ENCODE peak calls at places on chromosomes 11 and 22, in seven cellular contexts. N is choroid plexus epithelial cell, O is psoas muscle, Y is SK-N-SH, A is A549, L is epithelial cell of esophagus, X is glutamatergic neuron. U is an unnamed sample.

GRCh38 chr22:39650996-39651782 is 80.6 kb downstream of the CACNA1I start:
- DNase-seq in N (peak), Y (no peak), O (peak), X (no peak), L (no peak), A (no peak), U (no peak)

GRCh38 chr22:26828311-26828710 is 170.9 kb downstream of the MIAT start:
- DNase-seq in O (no peak), L (peak), N (no peak), Y (no peak), X (no peak), A (no peak), U (no peak)

GRCh38 chr22:42347281-42347824 is 76.9 kb upstream of the TCF20 start:
- DNase-seq in O (no peak), X (peak), A (no peak), L (no peak), Y (peak), N (no peak), U (no peak)

GRCh38 chr11:121767433-121767832 is 314.7 kb upstream of the SORL1-AS1 start:
- DNase-seq in L (peak), X (no peak), A (no peak), N (no peak), O (no peak), Y (no peak), U (no peak)

GRCh38 chr11:8006349-8006977 is 19.3 kb downstream of the EIF3F start:
- DNase-seq in O (no peak), N (peak), L (peak), A (peak), Y (peak), X (peak), U (no peak)

GRCh38 chr22:49260681-49261580 is 566.7 kb downstream of the BRD1 start:
- DNase-seq in Y (no peak), X (no peak), L (no peak), N (no peak), O (no peak), A (no peak), U (no peak)

GRCh38 chr11:120929664-120930154 is 94.2 kb upstream of the TBCEL start:
- DNase-seq in N (peak), O (no peak), X (peak), Y (peak), A (peak), L (peak), U (no peak)

GRCh38 chr22:26466196-26466595 is 17.4 kb downstream of the HPS4 start:
- DNase-seq in O (no peak), Y (no peak), A (no peak), L (no peak), N (no peak), X (no peak), U (no peak)

GRCh38 chr22:49751318-49751967 is 76.2 kb downstream of the BRD1 start:
- DNase-seq in Y (peak), A (no peak), L (no peak), X (no peak), O (no peak), N (no peak), U (no peak)

GRCh38 chr11:5138256-5138655 is at the start of gene OR52A5:
- DNase-seq in N (no peak), Y (no peak), L (no peak), X (no peak), A (no peak), O (no peak), U (no peak)

GRCh38 chr11:11779975-11780374 is 61.8 kb upstream of the USP47 start:
- DNase-seq in Y (no peak), N (no peak), X (no peak), L (no peak), O (no peak), A (no peak), U (no peak)

GRCh38 chr11:111748035-111748804 is 18.0 kb downstream of the PPP2R1B start:
- DNase-seq in A (no peak), N (no peak), L (no peak), O (no peak), Y (no peak), X (peak), U (no peak)

GRCh38 chr22:43922123-43922522 is 1.5 kb upstream of the PNPLA3 start:
- DNase-seq in O (no peak), Y (no peak), X (no peak), L (no peak), N (no peak), A (no peak), U (no peak)
- TF ChIP-seq CTCF in O (no peak), Y (peak), X (no peak), L (no peak), N (peak), A (no peak), U (no peak)

GRCh38 chr11:75150079-75150478 is 828 bp upstream of the SLCO2B1 start:
- DNase-seq in O (no peak), L (no peak), X (no peak), A (no peak), Y (no peak), N (no peak), U (no peak)

GRCh38 chr11:75147875-75148263 is 3.0 kb upstream of the SLCO2B1 start:
- DNase-seq in A (no peak), X (no peak), N (no peak), Y (no peak), O (peak), L (no peak), U (no peak)

GRCh38 chr11:75146711-75147110 is 4.2 kb upstream of the SLCO2B1 start:
- DNase-seq in N (no peak), Y (no peak), O (no peak), L (no peak), X (no peak), A (no peak), U (no peak)

GRCh38 chr11:75147191-75147874 is 3.6 kb upstream of the SLCO2B1 start:
- DNase-seq in Y (peak), N (no peak), O (no peak), L (no peak), A (no peak), X (no peak), U (no peak)

GRCh38 chr11:75148436-75148983 is 2.4 kb upstream of the SLCO2B1 start:
- DNase-seq in A (no peak), Y (no peak), L (no peak), X (no peak), N (no peak), O (no peak), U (no peak)
- TF ChIP-seq CTCF in A (no peak), Y (no peak), L (no peak), X (no peak), N (no peak), O (no peak), U (no peak)

GRCh38 chr11:68673291-68673930 is 10.9 kb upstream of the GAL start:
- DNase-seq in A (no peak), O (peak), N (peak), L (no peak), Y (no peak), X (peak), U (no peak)

GRCh38 chr11:68669301-68670090 is 14.8 kb upstream of the GAL start:
- DNase-seq in O (no peak), X (peak), A (no peak), Y (no peak), N (no peak), L (no peak), U (no peak)

GRCh38 chr11:68666854-68667253 is 17.5 kb upstream of the GAL start:
- DNase-seq in A (no peak), X (no peak), Y (peak), N (no peak), L (no peak), O (no peak), U (no peak)

GRCh38 chr11:68667511-68668253 is 16.7 kb upstream of the GAL start:
- DNase-seq in O (no peak), A (no peak), X (peak), L (no peak), N (no peak), Y (no peak), U (no peak)

DNA sequence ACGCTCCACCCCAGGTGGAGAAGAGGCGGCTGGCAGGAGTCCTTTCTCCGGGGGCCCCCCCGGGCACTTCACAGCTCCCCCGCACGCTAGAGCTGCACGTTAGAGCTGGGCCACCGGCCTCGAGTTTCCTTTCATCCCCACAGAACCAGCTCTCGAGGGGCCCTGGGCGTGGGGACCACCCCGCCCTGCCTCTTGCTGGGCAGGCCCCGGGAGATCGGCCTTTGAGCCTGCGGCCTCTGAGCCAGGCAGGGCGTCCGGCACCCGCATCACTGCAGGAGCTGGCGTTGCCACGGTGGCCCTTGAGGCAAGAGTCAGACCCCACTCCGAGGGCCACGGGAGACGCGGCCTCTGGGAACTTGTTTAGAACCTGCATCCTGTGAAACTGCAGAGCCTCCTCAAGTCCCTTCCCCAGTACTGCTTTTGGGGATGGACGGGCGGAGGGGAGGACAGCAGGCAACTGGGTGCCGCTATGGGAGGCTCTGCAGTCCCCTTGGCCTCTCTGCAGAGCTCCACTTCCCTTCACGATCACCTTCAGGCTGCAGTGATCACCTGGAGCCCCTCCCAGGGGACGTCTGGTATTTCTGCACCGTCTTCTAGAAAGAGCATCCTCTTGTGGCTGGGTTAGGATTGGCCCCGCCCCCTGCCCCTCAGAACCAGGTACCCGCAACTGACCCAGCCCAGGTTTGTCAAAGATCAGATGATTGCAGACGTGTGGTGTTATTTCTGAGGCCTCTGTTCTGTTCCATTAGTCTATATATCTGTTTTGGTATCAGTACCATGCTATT is 13.9 kb upstream of the GAL start:
- DNase-seq in O (no peak), Y (no peak), N (no peak), A (no peak), L (no peak), X (no peak), U (no peak)
- TF ChIP-seq CTCF in O (no peak), Y (no peak), N (no peak), A (no peak), L (no peak), X (no peak), U (no peak)

DNA sequence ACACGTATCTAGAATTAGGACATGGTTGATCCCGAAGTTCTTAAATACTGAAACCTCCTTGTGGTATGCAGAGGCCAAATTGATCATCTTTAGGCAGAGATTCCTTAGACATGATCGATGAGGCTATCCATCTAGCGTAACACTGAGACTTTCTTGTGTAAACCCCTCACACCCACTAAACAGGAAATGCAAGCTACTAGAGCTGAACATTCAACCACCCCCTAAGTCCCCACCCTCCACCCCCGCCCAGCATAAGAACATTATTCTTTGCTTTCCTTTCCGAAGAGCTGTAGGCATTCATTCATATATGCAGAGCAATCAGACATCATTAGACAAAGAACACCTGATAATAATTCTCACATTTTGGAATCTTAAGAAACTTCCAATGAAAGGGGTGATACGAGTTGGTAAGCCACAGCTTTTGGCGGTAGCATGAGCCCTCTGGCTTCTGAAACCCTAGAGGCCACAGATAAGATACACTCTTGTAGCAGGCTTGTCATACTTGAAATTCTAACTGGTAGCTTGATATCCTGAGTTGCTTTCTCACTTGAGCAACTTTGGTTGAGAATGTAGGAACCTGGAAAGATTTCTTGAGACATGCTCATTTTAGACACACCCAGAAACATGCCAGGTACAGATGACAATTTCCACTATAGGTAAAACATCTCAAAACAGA is 42.2 kb downstream of the FLI1 start:
- DNase-seq in L (no peak), O (no peak), Y (no peak), N (no peak), A (no peak), X (no peak), U (no peak)
- TF ChIP-seq CTCF in L (no peak), O (no peak), Y (no peak), N (no peak), A (no peak), X (no peak), U (no peak)

DNA sequence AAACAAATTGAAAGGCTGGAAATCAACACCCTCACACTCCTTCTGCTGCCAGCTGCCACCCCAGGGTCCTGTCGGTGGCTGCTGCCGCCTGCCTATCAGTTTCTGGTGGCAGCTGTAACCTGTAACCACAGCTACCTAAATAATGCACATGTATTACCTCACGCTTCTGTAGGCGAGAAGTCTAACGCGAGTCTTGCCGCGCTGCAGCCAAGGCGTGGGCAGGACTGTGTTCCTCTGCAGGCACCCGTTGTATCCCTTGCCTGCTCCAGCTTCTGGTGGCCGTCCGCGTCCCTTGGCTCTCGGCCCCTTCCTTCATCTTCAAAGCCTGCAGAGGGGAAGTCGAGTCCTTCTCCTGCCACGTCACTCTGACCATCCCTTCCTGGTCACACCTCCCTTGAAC is 44.1 kb upstream of the GCAT start:
- DNase-seq in X (no peak), Y (no peak), A (no peak), L (no peak), N (no peak), O (no peak), U (no peak)
- TF ChIP-seq CTCF in X (no peak), Y (no peak), A (no peak), L (no peak), N (no peak), O (no peak), U (no peak)

GRCh38 chr11:43810929-43811596 is 69.6 kb upstream of the ALKBH3 start:
- DNase-seq in A (no peak), O (no peak), Y (no peak), X (no peak), L (no peak), N (peak), U (no peak)
- TF ChIP-seq CTCF in A (peak), O (peak), Y (peak), X (no peak), L (peak), N (peak), U (no peak)

DNA sequence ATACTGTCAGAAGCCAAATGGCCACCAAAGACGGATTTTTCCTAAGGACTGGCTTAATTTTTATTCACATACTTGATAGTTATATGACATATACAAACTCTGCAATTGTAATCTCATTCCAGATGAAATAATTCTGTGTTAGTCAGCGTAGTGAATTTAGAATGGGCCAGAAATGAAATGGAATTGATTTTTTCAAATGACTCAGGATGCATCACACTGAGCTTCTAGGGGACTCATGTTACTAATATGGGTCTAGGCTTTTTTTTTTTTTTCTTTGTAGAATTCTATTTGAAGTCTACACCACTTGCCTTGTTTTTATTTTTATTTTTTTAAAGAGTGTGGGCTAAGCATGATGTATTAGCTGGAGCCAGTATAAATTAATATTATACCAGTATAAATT is 62.7 kb downstream of the SPECC1L start:
- DNase-seq in A (no peak), Y (no peak), N (peak), O (no peak), X (no peak), L (peak), U (no peak)
- TF ChIP-seq CTCF in A (no peak), Y (no peak), N (no peak), O (no peak), X (no peak), L (no peak), U (no peak)

DNA sequence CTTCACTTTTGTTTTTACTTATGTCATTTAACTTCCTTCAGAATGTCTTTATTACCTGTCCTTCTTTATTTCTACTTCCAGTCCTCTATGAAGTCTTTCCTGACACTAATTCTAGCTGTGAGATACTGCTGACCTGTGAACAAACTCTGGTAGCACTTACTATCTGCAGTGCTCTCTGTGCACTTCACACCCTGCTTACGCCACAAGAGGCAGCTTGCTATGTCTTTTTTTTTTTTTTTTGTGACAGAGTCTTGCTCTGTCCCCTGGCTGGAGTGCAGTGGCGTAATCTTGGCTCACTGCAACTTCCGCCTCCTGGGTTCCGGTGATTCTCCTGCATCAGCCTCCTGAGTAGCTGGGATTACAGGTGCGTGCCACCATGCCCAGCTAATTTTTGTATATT is 10.7 kb downstream of the STIM1 start:
- DNase-seq in O (peak), X (no peak), Y (no peak), L (no peak), A (no peak), N (no peak), U (no peak)
- TF ChIP-seq CTCF in O (no peak), X (no peak), Y (no peak), L (no peak), A (no peak), N (no peak), U (no peak)

DNA sequence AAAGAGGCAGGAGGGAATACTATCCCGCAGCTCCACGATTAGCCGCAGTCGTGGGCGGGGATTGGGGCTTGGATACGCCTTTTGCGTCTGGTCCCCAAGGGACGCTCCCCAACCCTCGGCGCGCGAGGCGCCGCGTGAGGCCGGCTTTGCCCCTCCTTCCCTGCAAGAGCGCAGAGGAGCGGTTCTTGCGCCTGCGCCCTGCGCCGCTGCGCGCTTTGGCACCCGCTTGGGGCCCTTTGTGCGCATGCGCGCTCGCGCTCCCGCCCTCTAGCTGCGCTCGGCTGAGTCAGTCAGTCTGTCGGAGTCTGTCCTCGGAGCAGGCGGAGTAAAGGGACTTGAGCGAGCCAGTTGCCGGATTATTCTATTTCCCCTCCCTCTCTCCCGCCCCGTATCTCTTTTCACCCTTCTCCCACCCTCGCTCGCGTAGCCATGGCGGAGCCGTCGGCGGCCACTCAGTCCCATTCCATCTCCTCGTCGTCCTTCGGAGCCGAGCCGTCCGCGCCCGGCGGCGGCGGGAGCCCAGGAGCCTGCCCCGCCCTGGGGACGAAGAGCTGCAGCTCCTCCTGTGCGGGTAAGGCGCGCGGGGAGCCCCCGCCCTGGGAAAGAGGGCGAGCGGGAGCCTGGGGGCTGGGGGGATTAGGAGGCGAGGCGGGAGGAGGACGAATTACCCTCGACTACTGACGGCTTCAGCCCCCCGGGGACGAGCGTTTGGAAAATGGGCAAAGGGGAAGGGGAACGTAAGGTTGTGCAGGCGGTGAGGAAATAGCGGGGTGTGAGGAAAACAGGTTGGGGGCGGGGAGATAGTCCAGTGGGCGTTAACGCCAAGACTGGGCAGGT is at the start of gene RTN3:
- DNase-seq in L (peak), O (peak), Y (peak), X (peak), N (peak), A (peak), U (peak)
- TF ChIP-seq CTCF in L (no peak), O (peak), Y (no peak), X (no peak), N (no peak), A (no peak), U (no peak)

GRCh38 chr11:9990221-9990973 is 303.6 kb downstream of the SBF2 start:
- DNase-seq in A (peak), O (no peak), L (no peak), X (no peak), Y (no peak), N (peak), U (no peak)
- TF ChIP-seq CTCF in A (peak), O (no peak), L (peak), X (no peak), Y (no peak), N (peak), U (no peak)